ENCODE peak calls at places on chromosomes 3 and 15, in five cellular contexts. W, H, L, I and U are unnamed samples.

GRCh38 chr3:71401695-71402231 is 181.8 kb downstream of the FOXP1 start:
- DNase-seq in W (no peak), H (no peak), L (no peak), I (no peak), U (no peak)

GRCh38 chr3:14989943-14990753 is 42.8 kb downstream of the NR2C2 start:
- DNase-seq in W (no peak), H (no peak), L (no peak), I (peak; percentile 50), U (peak; percentile 13)

GRCh38 chr3:150547045-150547753 is 612 bp downstream of the EIF2A start:
- DNase-seq in W (peak; percentile 30), H (no peak), L (no peak), I (no peak), U (no peak)

GRCh38 chr3:142053835-142054234 is 95.5 kb downstream of the TFDP2 start:
- DNase-seq in W (no peak), H (no peak), L (no peak), I (no peak), U (no peak)

GRCh38 chr3:171994646-171995441 is 44.5 kb upstream of the FNDC3B start:
- DNase-seq in W (no peak), H (no peak), L (no peak), I (no peak), U (peak; percentile 76)

GRCh38 chr15:20310603-20311002 is 231.0 kb downstream of the GOLGA6L6 start:
- DNase-seq in W (no peak), H (no peak), L (no peak), I (no peak), U (no peak)

GRCh38 chr3:115836944-115837343 is 213.6 kb downstream of the GAP43 start:
- DNase-seq in W (peak; percentile 1), H (peak; percentile 28), L (peak; percentile 28), I (no peak), U (no peak)

GRCh38 chr15:35329521-35329921 is 216.4 kb downstream of the DPH6 start:
- DNase-seq in W (no peak), H (no peak), L (no peak), I (no peak), U (no peak)

GRCh38 chr3:32226875-32227500 is 11.5 kb upstream of the CMTM8 start:
- DNase-seq in W (no peak), H (peak; percentile 69), L (peak; percentile 23), I (no peak), U (no peak)

GRCh38 chr3:87996845-87997244 is 62.0 kb downstream of the CGGBP1 start:
- DNase-seq in W (no peak), H (no peak), L (no peak), I (no peak), U (no peak)

GRCh38 chr3:65742914-65743313 is 295.8 kb downstream of the MAGI1 start:
- DNase-seq in W (no peak), H (no peak), L (no peak), I (no peak), U (no peak)

GRCh38 chr3:100062665-100063064 is 51.6 kb downstream of the FILIP1L start:
- DNase-seq in W (no peak), H (no peak), L (no peak), I (no peak), U (no peak)

GRCh38 chr3:44950273-44950672 is 25.7 kb downstream of the ZDHHC3 start:
- DNase-seq in W (no peak), H (no peak), L (no peak), I (no peak), U (no peak)

GRCh38 chr15:51234181-51234927 is 104.0 kb downstream of the CYP19A1 start:
- DNase-seq in W (no peak), H (no peak), L (no peak), I (no peak), U (no peak)
- H3K4me3 ChIP-seq in W (no peak overlapping the region), H (no peak overlapping the region), L (no peak overlapping the region), I (no peak overlapping the region), U (no peak overlapping the region)

GRCh38 chr3:119427669-119428068 is 35.7 kb downstream of the TMEM39A start:
- DNase-seq in W (no peak), H (no peak), L (no peak), I (no peak), U (peak; percentile 31)

GRCh38 chr3:119433613-119434325 is 29.6 kb downstream of the TMEM39A start:
- DNase-seq in W (no peak), H (no peak), L (no peak), I (no peak), U (no peak)

GRCh38 chr3:119428538-119428937 is 34.9 kb downstream of the TMEM39A start:
- DNase-seq in W (peak; percentile 16), H (no peak), L (no peak), I (no peak), U (peak; percentile 39)
- H3K9me3 ChIP-seq in W (peaks cover 4% of the 10 kb centered on the region), H (no peaks in the 10 kb centered on the region), L (peaks cover 63% of the 10 kb centered on the region), I (peaks cover 8% of the 10 kb centered on the region), U (peaks cover 22% of the 10 kb centered on the region)

DNA sequence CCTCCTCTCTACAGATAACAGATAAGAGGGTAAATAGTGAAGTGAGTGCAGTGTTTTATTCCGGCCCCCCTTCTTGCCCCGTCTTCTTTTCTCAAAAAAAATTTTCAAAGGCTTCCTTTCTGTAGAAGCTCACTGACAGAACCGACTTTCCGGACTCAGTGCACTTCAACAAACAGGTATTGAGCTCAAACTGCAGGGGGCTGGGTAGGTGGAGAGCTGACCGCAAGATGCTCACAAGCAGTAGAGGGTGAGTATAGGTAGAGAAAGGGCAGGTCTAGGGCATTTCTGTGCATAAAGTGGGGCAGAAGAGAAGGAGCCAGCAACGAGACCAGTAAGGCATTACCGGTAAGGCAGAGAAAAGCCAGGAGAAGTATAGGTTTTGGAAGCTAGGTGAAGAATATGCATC is 97.2 kb downstream of the ST6GAL1 start:
- DNase-seq in W (no peak), H (no peak), L (no peak), I (no peak), U (no peak)
- H3K4me1 ChIP-seq in W (peaks cover 44% of the 10 kb centered on the region), H (no peaks in the 10 kb centered on the region), L (no peaks in the 10 kb centered on the region), I (no peaks in the 10 kb centered on the region), U (peaks cover 7% of the 10 kb centered on the region)

GRCh38 chr15:62125763-62126162 is 39.3 kb downstream of the C2CD4B start:
- DNase-seq in W (peak; percentile 31), H (peak; percentile 38), L (no peak), I (no peak), U (peak; percentile 45)

GRCh38 chr15:62124953-62125263 is 40.2 kb downstream of the C2CD4B start:
- DNase-seq in W (no peak), H (no peak), L (no peak), I (no peak), U (no peak)

GRCh38 chr15:62126364-62126763 is 38.7 kb downstream of the C2CD4B start:
- DNase-seq in W (no peak), H (no peak), L (no peak), I (no peak), U (no peak)

GRCh38 chr15:62122249-62122648 is 42.8 kb downstream of the C2CD4B start:
- DNase-seq in W (no peak), H (no peak), L (no peak), I (no peak), U (no peak)

DNA sequence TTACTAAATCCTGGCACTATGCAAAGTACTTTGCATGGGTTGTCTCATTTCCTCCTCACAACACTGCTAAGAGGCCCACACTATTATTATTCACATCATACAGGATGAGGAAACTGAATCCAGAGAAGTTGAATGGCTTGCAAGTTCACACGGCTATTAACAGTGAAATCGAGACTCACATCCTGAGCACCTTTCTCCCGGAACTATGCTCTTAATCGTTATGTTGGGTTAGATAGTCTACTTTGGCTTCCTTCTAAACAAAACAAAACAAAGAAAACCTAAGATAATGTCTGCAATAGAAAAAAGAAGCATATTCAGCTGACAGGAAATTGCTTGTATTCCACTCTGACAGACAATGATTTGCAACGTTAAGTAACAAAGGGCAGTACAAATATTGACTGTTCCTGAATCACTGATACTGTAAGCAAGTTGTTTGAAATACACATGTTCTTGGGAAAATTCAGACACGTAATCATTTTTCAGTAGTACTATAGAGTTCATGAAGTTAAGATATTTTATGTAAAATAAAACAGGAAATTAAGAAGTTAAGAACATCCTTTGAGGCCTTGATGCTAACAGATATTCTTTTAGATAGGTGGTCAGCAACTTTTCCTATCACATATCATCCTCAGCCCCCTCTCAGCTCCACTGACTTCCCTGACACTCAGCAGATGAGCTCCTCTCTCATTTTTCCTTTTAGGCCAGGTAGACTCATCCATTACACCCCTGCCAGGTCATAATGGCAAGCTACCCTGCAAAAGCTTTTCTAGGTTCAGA is 40.7 kb downstream of the C2CD4B start:
- DNase-seq in W (no peak), H (no peak), L (no peak), I (no peak), U (no peak)
- H3K4me3 ChIP-seq in W (no peak overlapping the region), H (no peak overlapping the region), L (no peak overlapping the region), I (no peak overlapping the region), U (no peak overlapping the region)

GRCh38 chr15:70588613-70589012 is 174.7 kb downstream of the UACA start:
- DNase-seq in W (no peak), H (no peak), L (no peak), I (no peak), U (no peak)
- H3K9me3 ChIP-seq in W (no peaks in the 10 kb centered on the region), H (no peaks in the 10 kb centered on the region), L (peaks cover 5% of the 10 kb centered on the region), I (no peaks in the 10 kb centered on the region), U (peaks cover 4% of the 10 kb centered on the region)

GRCh38 chr3:13013595-13013993 is 59.6 kb downstream of the IQSEC1 start:
- DNase-seq in W (no peak), H (no peak), L (no peak), I (no peak), U (no peak)
- H3K4me1 ChIP-seq in W (peaks cover 69% of the 10 kb centered on the region), H (peaks cover 11% of the 10 kb centered on the region), L (no peaks in the 10 kb centered on the region), I (no peaks in the 10 kb centered on the region), U (peaks cover 21% of the 10 kb centered on the region)

DNA sequence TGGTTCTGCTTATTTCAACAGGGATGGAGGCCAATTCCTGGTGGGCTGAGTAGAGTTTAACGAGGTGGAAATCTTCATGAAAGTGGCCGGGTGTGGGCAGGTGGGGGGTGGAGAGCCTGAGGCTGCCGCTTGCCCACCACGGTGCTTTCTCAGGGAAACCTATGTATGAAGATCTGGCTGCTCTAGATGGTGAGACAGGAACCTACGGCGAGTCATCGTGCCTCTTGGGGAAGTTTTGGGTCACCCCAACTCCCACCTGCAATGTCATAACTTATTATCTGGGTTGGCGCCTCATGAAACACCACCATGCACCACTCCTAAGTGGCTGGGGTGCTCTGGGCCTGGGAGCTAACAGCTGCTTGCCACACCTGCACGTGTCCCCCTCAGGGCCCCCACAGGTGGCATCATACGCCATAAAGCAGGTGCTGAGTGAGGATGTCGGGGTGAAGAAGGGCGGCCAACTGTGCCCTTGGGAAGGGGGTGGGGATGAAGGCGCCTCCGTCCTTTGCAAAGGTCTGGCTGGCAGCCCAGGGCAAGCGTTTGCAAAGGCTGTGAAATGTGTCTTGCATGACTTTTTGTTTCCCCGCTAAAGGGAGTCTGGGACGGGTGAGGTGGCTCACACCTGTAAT is 27.9 kb upstream of the SNRPA1 start:
- DNase-seq in W (no peak), H (no peak), L (no peak), I (no peak), U (no peak)
- H3K4me3 ChIP-seq in W (no peak overlapping the region), H (no peak overlapping the region), L (no peak overlapping the region), I (no peak overlapping the region), U (no peak overlapping the region)

GRCh38 chr15:81168680-81169079 is 28.0 kb upstream of the IL16 start:
- DNase-seq in W (peak; percentile 29), H (no peak), L (no peak), I (no peak), U (no peak)
- H3K9me3 ChIP-seq in W (no peaks in the 10 kb centered on the region), H (no peaks in the 10 kb centered on the region), L (no peaks in the 10 kb centered on the region), I (no peaks in the 10 kb centered on the region), U (no peaks in the 10 kb centered on the region)